ENCODE peak calls at places on chromosomes 11 and 22, in ten cellular contexts. F is endothelial cell; J is NCI-H748 treated with DMSO at 0.1 percent for 48 hours; Y is stimulated activated CD8-positive, alpha-beta memory T cell treated with anti-CD3 and anti-CD28 coated beads, Interleukin-15, amount 100 ng/mL, for 4 hours; E is amniotic stem cell; P is nephron progenitor cell; I is thoracic aorta; Z is left cardiac atrium; R is posterior vena cava; C is NAMALWA. B is an unnamed sample.

GRCh38 chr11:28114731-28115130 is 6.5 kb downstream of the METTL15 start:
- DNase-seq in I (no peak), F (no peak), J (no peak), P (no peak), C (no peak), R (no peak), Z (no peak), Y (no peak), E (no peak), B (no peak)

GRCh38 chr22:18991138-18991432 is 55.0 kb upstream of the PRODH start:
- DNase-seq in P (no peak), F (no peak), E (no peak), C (no peak), Y (no peak), Z (no peak), R (no peak), J (no peak), I (no peak), B (no peak)

GRCh38 chr11:6258571-6258998 is 1.1 kb upstream of the CCKBR start:
- DNase-seq in F (peak; percentile 16), E (no peak), I (no peak), Y (no peak), C (no peak), P (peak; percentile 54), Z (no peak), J (peak; percentile 54), R (no peak), B (no peak)

GRCh38 chr22:20652130-20652529 is 121.8 kb upstream of the SERPIND1 start:
- DNase-seq in I (no peak), C (no peak), F (no peak), J (no peak), Y (no peak), P (no peak), R (no peak), Z (no peak), E (no peak), B (no peak)

GRCh38 chr22:23832226-23833016 is 6.4 kb downstream of the DERL3 start:
- DNase-seq in I (no peak), P (no peak), C (no peak), E (no peak), Z (peak; percentile 16), F (no peak), Y (no peak), R (peak; percentile 42), J (no peak), B (peak; percentile 46)

GRCh38 chr11:121741954-121742361 is 289.2 kb upstream of the SORL1-AS1 start:
- DNase-seq in E (no peak), C (no peak), Z (peak; percentile 85), F (no peak), P (no peak), Y (no peak), R (peak; percentile 95), I (peak; percentile 71), J (no peak), B (no peak)

GRCh38 chr22:49955581-49956417 is 4.8 kb upstream of the PIM3 start:
- DNase-seq in R (no peak), E (no peak), F (no peak), I (no peak), P (no peak), C (no peak), Y (no peak), Z (peak; percentile 19), J (no peak), B (no peak)

GRCh38 chr11:10659339-10660216 is 34.0 kb downstream of the IRAG1 start:
- DNase-seq in C (no peak), P (peak; percentile 18), Y (no peak), F (no peak), R (no peak), Z (no peak), E (peak; percentile 80), J (no peak), I (peak; percentile 61), B (peak; percentile 81)

GRCh38 chr22:46085831-46086576 is 64.3 kb upstream of the PPARA start:
- DNase-seq in Y (no peak), F (no peak), E (no peak), P (no peak), Z (peak; percentile 87), C (no peak), J (no peak), I (no peak), R (peak; percentile 94), B (peak; percentile 93)

GRCh38 chr11:11995601-11996000 is 12.8 kb downstream of the DKK3 start:
- DNase-seq in J (no peak), I (no peak), Y (no peak), Z (no peak), E (no peak), R (no peak), C (no peak), P (no peak), F (no peak), B (no peak)

GRCh38 chr22:50057868-50058311 is at the start of gene TTLL8:
- DNase-seq in C (no peak), Z (no peak), F (no peak), P (peak; percentile 33), J (no peak), I (no peak), Y (no peak), R (peak; percentile 75), E (no peak), B (no peak)

GRCh38 chr11:92662580-92662979 is 306.9 kb upstream of the MTNR1B start:
- DNase-seq in C (no peak), F (no peak), R (no peak), E (no peak), Z (no peak), P (no peak), J (no peak), Y (no peak), I (no peak), B (no peak)

GRCh38 chr11:112004389-112004788 is 20.8 kb upstream of the DLAT start:
- DNase-seq in F (peak; percentile 53), Z (no peak), R (no peak), I (no peak), J (no peak), Y (no peak), C (peak; percentile 81), E (no peak), P (no peak), B (no peak)

GRCh38 chr22:23773247-23774113 is 831 bp downstream of the MMP11 start:
- DNase-seq in F (no peak), E (no peak), Z (no peak), J (peak; percentile 28), I (no peak), Y (no peak), P (no peak), C (no peak), R (no peak), B (no peak)

GRCh38 chr22:27886843-27887151 is 32.3 kb downstream of the PITPNB start:
- DNase-seq in P (no peak), I (no peak), Z (no peak), R (no peak), F (no peak), E (no peak), J (no peak), Y (no peak), C (no peak), B (no peak)

GRCh38 chr11:72584293-72584921 is 89.8 kb downstream of the PDE2A start:
- DNase-seq in C (no peak), F (peak; percentile 36), P (peak; percentile 73), E (no peak), Z (peak; percentile 69), I (no peak), Y (peak; percentile 27), R (peak; percentile 95), J (no peak), B (peak; percentile 86)

GRCh38 chr11:134025086-134025437 is 43.8 kb upstream of the JAM3 start:
- DNase-seq in P (no peak), Z (peak; percentile 65), J (no peak), F (no peak), I (no peak), R (no peak), E (no peak), Y (no peak), C (no peak), B (no peak)

GRCh38 chr11:28757725-28758515 is 649.7 kb downstream of the METTL15 start:
- DNase-seq in F (no peak), Y (no peak), P (no peak), R (no peak), Z (no peak), I (no peak), J (no peak), E (no peak), C (no peak), B (no peak)

GRCh38 chr11:114229062-114229450 is 67.1 kb upstream of the NNMT start:
- DNase-seq in I (no peak), P (no peak), F (no peak), C (no peak), E (no peak), R (no peak), Z (no peak), J (no peak), Y (no peak), B (no peak)

GRCh38 chr11:250740-251299 is 14.0 kb downstream of the PSMD13 start:
- DNase-seq in P (peak; percentile 77), Y (peak; percentile 64), E (no peak), C (peak; percentile 82), I (no peak), R (peak; percentile 89), Z (peak; percentile 54), F (peak; percentile 82), J (peak; percentile 5), B (no peak)

GRCh38 chr11:92276773-92277172 is 52.2 kb downstream of the FAT3 start:
- DNase-seq in I (no peak), Z (no peak), J (no peak), P (no peak), E (no peak), R (no peak), C (no peak), F (no peak), Y (no peak), B (no peak)

GRCh38 chr11:19199037-19199436 is 2.7 kb downstream of the CSRP3 start:
- DNase-seq in E (no peak), R (no peak), C (no peak), Z (no peak), Y (no peak), J (no peak), F (no peak), P (no peak), I (no peak), B (no peak)

B was measured in upper lobe of right lung.